ENCODE peak calls at places on chromosome 17, in five cellular contexts. Y is WERI-Rb-1, I is heart right ventricle, S is stomach, X is substantia nigra. N is an unnamed sample.
A peak's percentile ranks its signal among the peaks of the same experiment; 100 is the strongest.

GRCh38 chr17:44105483-44105882 is 18.0 kb downstream of the HDAC5 start:
- DNase-seq in Y (peak; percentile 95), I (no peak), S (no peak), X (no peak), N (no peak)

GRCh38 chr17:31549121-31549524 is 157.6 kb downstream of the RAB11FIP4 start:
- DNase-seq in X (no peak), S (no peak), Y (no peak), I (no peak), N (no peak)

GRCh38 chr17:36942631-36943125 is 5.4 kb downstream of the LHX1 start:
- DNase-seq in I (no peak), S (no peak), Y (no peak), X (no peak), N (no peak)

GRCh38 chr17:50722746-50723145 is 3.3 kb downstream of the LUC7L3 start:
- DNase-seq in Y (no peak), I (no peak), X (no peak), S (no peak), N (no peak)

GRCh38 chr17:1509255-1509943 is 7.0 kb downstream of the INPP5K start:
- DNase-seq in I (no peak), Y (no peak), S (no peak), X (no peak), N (no peak)

GRCh38 chr17:13518271-13519000 is 83.3 kb downstream of the HS3ST3A1 start:
- DNase-seq in X (no peak), Y (peak; percentile 75), S (no peak), I (no peak), N (no peak)

GRCh38 chr17:50834786-50835562 is 412 bp upstream of the WFIKKN2 start:
- DNase-seq in I (no peak), Y (no peak), X (no peak), S (no peak), N (no peak)

GRCh38 chr17:75124041-75124818 is 7.3 kb downstream of the NT5C start:
- DNase-seq in I (peak; percentile 50), Y (no peak), S (peak; percentile 88), X (no peak), N (no peak)

GRCh38 chr17:44775136-44775837 is 16.5 kb downstream of the ADAM11 start:
- DNase-seq in I (peak; percentile 97), Y (peak; percentile 53), S (peak; percentile 97), X (peak; percentile 97), N (peak; percentile 98)

GRCh38 chr17:7838291-7839075 is 4.5 kb downstream of the KDM6B start:
- DNase-seq in Y (peak; percentile 74), I (no peak), X (peak; percentile 55), S (no peak), N (no peak)

GRCh38 chr17:83073389-83074063 is 5.9 kb upstream of the METRNL start:
- DNase-seq in Y (no peak), S (peak; percentile 77), I (no peak), X (no peak), N (no peak)

GRCh38 chr17:3857261-3858105 is 11.4 kb upstream of the NCBP3 start:
- DNase-seq in S (no peak), X (no peak), Y (no peak), I (no peak), N (no peak)

GRCh38 chr17:28756025-28756804 is 12.4 kb downstream of the TRAF4 start:
- DNase-seq in I (no peak), Y (no peak), S (no peak), X (no peak), N (no peak)

GRCh38 chr17:1029912-1030656 is 33.2 kb downstream of the TIMM22 start:
- DNase-seq in Y (no peak), X (no peak), I (no peak), S (no peak), N (no peak)

GRCh38 chr17:19313066-19313745 is 49.3 kb downstream of the B9D1 start:
- DNase-seq in X (no peak), Y (no peak), S (no peak), I (no peak), N (no peak)

GRCh38 chr17:51672058-51672457 is 411.7 kb downstream of the UTP18 start:
- DNase-seq in S (no peak), I (no peak), Y (no peak), X (no peak), N (no peak)

GRCh38 chr17:28469376-28469775 is 4.1 kb upstream of the SLC13A2 start:
- DNase-seq in I (no peak), Y (no peak), S (no peak), X (no peak), N (no peak)

GRCh38 chr17:66441012-66441703 is 138.7 kb downstream of the PRKCA start:
- DNase-seq in I (no peak), X (no peak), Y (no peak), S (no peak), N (no peak)

GRCh38 chr17:64230551-64231408 is 32.3 kb downstream of the TEX2 start:
- DNase-seq in S (no peak), I (no peak), Y (peak; percentile 21), X (no peak), N (no peak)

GRCh38 chr17:55540414-55541091 is 29.3 kb upstream of the SMIM36 start:
- DNase-seq in X (no peak), Y (no peak), I (no peak), S (no peak), N (no peak)
- H3K27ac ChIP-seq in X (no peak overlapping the region), Y (no peak overlapping the region), I (no peak overlapping the region), S (no peak overlapping the region), N (no peak overlapping the region)

DNA sequence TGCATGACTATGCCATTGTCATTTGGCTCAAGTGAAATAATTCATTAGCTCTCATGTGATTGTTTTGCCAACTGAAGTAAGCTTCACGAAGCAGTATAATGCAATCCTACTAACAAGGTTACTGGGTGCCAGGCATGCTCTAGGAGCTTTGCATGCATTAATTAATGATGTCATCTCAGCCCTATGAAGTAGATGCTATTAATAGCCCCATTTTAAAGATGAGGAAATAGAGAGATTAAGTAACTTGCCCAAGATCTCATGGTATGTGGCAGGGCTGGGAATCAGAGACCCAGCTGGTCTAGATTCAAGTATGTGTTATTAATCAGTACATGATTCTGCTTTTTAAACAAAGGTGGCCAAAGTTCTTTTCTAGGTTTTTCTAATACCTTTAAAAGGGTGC is 14.1 kb downstream of the KRT39 start:
- DNase-seq in I (no peak), Y (no peak), X (no peak), S (no peak), N (no peak)
- H3K27ac ChIP-seq in I (no peak overlapping the region), Y (no peak overlapping the region), X (no peak overlapping the region), S (no peak overlapping the region), N (no peak overlapping the region)

DNA sequence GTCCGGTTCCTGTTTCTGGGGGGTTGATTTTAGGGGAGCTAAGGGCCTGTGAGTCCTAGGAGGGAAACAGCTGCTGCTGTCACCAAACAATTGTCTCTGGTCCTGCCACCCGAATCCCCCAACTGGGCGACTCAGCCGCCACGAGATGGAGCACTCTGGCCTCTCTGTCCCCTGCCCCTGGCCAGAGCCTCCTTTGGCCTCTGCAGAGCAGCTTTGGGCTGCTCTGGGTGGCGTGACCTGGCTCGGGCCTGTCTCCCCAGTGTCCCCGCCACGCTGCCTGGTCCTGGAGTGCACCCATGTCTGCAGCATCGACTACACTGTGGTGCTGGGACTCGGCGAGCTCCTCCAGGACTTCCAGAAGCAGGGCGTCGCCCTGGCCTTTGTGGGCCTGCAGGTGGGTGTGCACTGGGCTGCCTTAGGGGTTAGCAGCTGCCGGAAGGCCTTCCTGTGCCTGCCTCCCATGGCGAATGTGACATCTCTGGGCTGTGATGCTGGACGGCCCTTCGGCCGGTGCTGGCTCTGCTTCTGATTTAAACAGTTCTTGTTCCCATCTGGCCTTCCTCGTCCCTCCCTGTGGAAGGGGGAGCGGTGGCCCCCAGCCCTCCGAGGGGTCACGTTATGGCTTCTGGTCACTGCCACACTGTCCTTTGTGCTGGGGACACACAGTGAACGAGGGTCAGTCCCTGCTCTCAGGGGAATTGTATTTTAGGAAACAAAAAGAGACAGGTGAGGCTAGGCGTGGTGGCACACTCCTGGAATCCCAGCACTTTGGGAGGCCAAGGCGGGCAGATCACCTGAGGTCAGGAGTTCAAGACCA is 11.6 kb upstream of the RNF213 start:
- DNase-seq in Y (no peak), X (no peak), I (no peak), S (no peak), N (no peak)
- H3K27ac ChIP-seq in Y (no peak overlapping the region), X (no peak overlapping the region), I (no peak overlapping the region), S (no peak overlapping the region), N (no peak overlapping the region)

DNA sequence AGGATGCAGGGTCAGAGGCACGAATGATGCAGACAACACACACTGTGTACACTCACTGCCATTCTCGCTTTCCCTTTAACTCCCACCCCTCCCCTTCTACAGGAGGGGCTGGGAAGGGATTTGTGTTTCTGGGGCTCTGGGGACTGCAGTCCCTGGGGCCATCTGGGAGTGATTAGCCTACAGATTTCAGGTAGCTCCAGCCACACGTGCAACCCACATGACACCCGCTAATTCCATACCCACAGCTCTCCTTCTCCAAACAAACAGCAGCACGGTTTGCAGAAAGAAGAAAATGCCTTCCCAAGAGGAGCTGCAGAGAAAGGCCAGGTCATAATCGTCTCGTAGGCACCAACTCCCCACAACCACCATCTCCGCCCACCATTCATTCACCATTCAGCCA is 9.4 kb upstream of the SOX9 start:
- DNase-seq in S (no peak), X (no peak), Y (peak; percentile 57), I (no peak), N (no peak)
- H3K27ac ChIP-seq in S (no peak overlapping the region), X (no peak overlapping the region), Y (no peak overlapping the region), I (no peak overlapping the region), N (no peak overlapping the region)

DNA sequence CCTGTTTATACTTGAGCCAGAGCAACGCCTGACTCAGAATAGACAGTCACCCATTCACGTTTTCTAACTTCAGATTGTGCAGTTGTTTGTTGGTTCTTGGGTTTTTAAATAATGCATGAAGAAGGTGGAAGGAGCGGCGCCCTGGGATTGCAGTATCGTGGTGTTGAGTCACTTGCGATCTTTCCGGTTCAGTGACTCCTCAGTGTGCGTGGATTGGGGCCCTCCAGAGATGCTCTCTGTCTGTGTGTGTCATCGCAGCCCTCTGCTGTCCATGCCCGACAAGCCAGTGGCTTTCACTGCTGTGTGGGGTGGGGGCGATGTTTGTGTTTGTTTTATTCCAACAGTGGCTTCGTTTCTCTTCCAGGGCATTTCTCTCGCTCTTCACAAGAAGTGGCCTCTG is 134.0 kb downstream of the RPTOR start:
- DNase-seq in S (no peak), Y (peak; percentile 62), I (no peak), X (peak; percentile 51), N (no peak)
- H3K27ac ChIP-seq in S (no peak overlapping the region), Y (no peak overlapping the region), I (no peak overlapping the region), X (peak overlapping the region; percentile 57), N (no peak overlapping the region)

GRCh38 chr17:17757944-17758343 is 76.7 kb downstream of the RAI1 start:
- DNase-seq in I (no peak), S (no peak), Y (no peak), X (no peak), N (no peak)
- H3K27ac ChIP-seq in I (no peak overlapping the region), S (no peak overlapping the region), Y (no peak overlapping the region), X (no peak overlapping the region), N (no peak overlapping the region)

GRCh38 chr17:78180083-78180482 is 6.8 kb downstream of the TK1 start:
- DNase-seq in S (no peak), X (no peak), Y (no peak), I (no peak), N (no peak)
- H3K27ac ChIP-seq in S (peak overlapping the region; percentile 82), X (no peak overlapping the region), Y (no peak overlapping the region), I (no peak overlapping the region), N (no peak overlapping the region)

DNA sequence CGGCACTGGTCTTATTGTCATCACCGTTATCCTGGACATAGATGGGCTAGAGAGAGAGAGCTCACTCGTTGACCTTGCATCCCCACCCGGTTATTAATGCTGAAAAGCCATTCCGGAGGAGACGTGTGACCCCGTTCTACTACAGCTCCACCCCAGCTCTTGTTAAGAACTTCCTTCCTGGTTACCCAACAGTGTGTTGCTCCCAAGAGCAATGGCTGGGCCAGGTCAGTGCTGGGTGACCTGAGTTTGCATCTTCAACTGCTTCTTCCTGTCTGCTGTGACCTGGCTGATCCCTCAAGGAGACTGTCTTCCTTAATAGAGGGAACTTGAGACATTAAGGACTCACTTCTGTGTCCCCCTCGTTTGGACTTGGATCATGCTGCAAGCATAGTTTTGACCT is 96.1 kb upstream of the SDK2 start:
- DNase-seq in Y (no peak), X (no peak), S (no peak), I (no peak), N (no peak)
- H3K27ac ChIP-seq in Y (no peak overlapping the region), X (no peak overlapping the region), S (no peak overlapping the region), I (no peak overlapping the region), N (no peak overlapping the region)